ENCODE peak calls at places on chromosomes 1 and 21, in four cellular contexts. V, D, H and S are unnamed samples.

GRCh38 chr1:199184180-199184579 is 545.3 kb downstream of the PTPRC start:
- DNase-seq in V (no peak), D (no peak), H (no peak), S (no peak)

GRCh38 chr1:12657060-12657866 is 13.4 kb downstream of the AADACL4 start:
- DNase-seq in V (peak), D (no peak), H (no peak), S (no peak)

GRCh38 chr1:200161801-200162200 is 134.3 kb downstream of the NR5A2 start:
- DNase-seq in V (no peak), D (no peak), H (no peak), S (no peak)

GRCh38 chr1:3816331-3817137 is 20.2 kb upstream of the LRRC47 start:
- DNase-seq in V (no peak), D (no peak), H (no peak), S (no peak)

GRCh38 chr1:147500309-147500839 is 40.9 kb upstream of the BCL9 start:
- DNase-seq in V (no peak), D (no peak), H (no peak), S (no peak)

GRCh38 chr1:158329807-158330206 is 1.5 kb downstream of the CD1B start:
- DNase-seq in V (no peak), D (no peak), H (no peak), S (no peak)

GRCh38 chr21:32468567-32469175 is 56.2 kb downstream of the EVA1C start:
- DNase-seq in V (no peak), D (no peak), H (no peak), S (no peak)

GRCh38 chr1:63772876-63773275 is 941 bp upstream of the ROR1 start:
- DNase-seq in V (no peak), D (peak), H (no peak), S (no peak)

GRCh38 chr1:198084509-198084908 is 72.3 kb upstream of the NEK7 start:
- DNase-seq in V (no peak), D (no peak), H (no peak), S (no peak)
- TF ChIP-seq SPI1 in V (no peak), D (no peak), H (no peak), S (no peak)

GRCh38 chr1:7456683-7457082 is 314.4 kb upstream of the VAMP3 start:
- DNase-seq in V (no peak), D (no peak), H (no peak), S (no peak)
- TF ChIP-seq SPI1 in V (no peak), D (no peak), H (no peak), S (no peak)

GRCh38 chr21:35578350-35578782 is 482.0 kb downstream of the SETD4 start:
- DNase-seq in V (no peak), D (no peak), H (no peak), S (no peak)

GRCh38 chr21:35581640-35582039 is 478.7 kb downstream of the SETD4 start:
- DNase-seq in V (no peak), D (no peak), H (no peak), S (no peak)

GRCh38 chr21:35575280-35575915 is 484.9 kb downstream of the SETD4 start:
- DNase-seq in V (no peak), D (no peak), H (no peak), S (no peak)

GRCh38 chr21:35579520-35580293 is 480.6 kb downstream of the SETD4 start:
- DNase-seq in V (no peak), D (no peak), H (no peak), S (no peak)

GRCh38 chr21:35578831-35579470 is 481.4 kb downstream of the SETD4 start:
- DNase-seq in V (no peak), D (no peak), H (no peak), S (no peak)
- TF ChIP-seq SPI1 in V (no peak), D (no peak), H (no peak), S (no peak)

DNA sequence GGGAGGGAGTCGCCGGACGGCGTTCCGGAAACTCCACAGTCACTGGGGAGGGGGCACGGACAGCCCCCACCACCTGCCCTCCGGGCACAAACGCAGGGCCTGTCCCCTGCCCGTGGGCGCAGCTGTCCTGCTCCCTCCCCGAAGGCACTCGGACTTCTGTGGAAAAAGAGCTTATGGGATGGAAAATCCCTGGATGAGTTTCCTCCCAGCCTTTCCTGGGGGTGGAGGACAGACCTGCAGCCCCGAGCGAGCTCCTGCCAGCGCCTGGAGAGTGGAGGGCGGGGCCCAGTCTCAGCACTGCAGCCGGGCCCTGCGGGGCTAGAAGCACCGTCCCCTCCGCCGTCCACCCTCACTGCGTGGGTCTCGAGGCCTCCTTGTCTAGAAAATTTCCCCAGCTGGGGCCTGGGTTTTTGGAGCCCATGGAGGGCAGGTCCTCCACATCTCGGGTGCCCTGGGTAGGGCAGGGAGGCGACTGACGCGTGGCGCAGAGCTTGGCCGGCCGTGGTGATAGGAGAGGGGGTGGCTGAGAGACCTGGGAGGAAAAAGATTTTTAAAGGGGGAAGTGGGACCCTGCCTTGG is 6.5 kb upstream of the COL6A1 start:
- DNase-seq in V (no peak), D (no peak), H (no peak), S (no peak)
- TF ChIP-seq SPI1 in V (no peak), D (no peak), H (no peak), S (no peak)

GRCh38 chr21:26385721-26386120 is 187.4 kb downstream of the CYYR1 start:
- DNase-seq in V (no peak), D (peak), H (no peak), S (no peak)
- TF ChIP-seq SPI1 in V (no peak), D (no peak), H (no peak), S (no peak)

GRCh38 chr1:41533731-41534080 is 49.2 kb upstream of the EDN2 start:
- DNase-seq in V (no peak), D (no peak), H (no peak), S (no peak)
- TF ChIP-seq SPI1 in V (no peak), D (no peak), H (no peak), S (no peak)

GRCh38 chr1:190168116-190168515 is 309.5 kb downstream of the BRINP3 start:
- DNase-seq in V (no peak), D (no peak), H (no peak), S (no peak)
- TF ChIP-seq SPI1 in V (no peak), D (no peak), H (no peak), S (no peak)